ENCODE peak calls at places on chromosomes 7 and 10, in eight cellular contexts. I, S, R, Y, P, H, Q and D are unnamed samples.
A peak's percentile ranks its signal among the peaks of the same experiment; 100 is the strongest.

GRCh38 chr10:79147796-79148451 is 79.2 kb downstream of the ZMIZ1 start:
- DNase-seq in I (no peak), S (no peak), R (no peak), Y (no peak), P (no peak), H (no peak), Q (no peak), D (no peak)

GRCh38 chr10:44990302-44990655 is 10.4 kb upstream of the ZNF22 start:
- DNase-seq in I (no peak), S (no peak), R (no peak), Y (no peak), P (no peak), H (peak; percentile 24), Q (no peak), D (peak; percentile 18)

GRCh38 chr7:7737674-7738073 is 19.3 kb upstream of the RPA3 start:
- DNase-seq in I (no peak), S (no peak), R (no peak), Y (no peak), P (no peak), H (no peak), Q (no peak), D (no peak)

GRCh38 chr10:118522791-118523498 is 72.5 kb downstream of the PRLHR start:
- DNase-seq in I (no peak), S (peak; percentile 79), R (no peak), Y (no peak), P (peak; percentile 60), H (no peak), Q (no peak), D (peak; percentile 53)

GRCh38 chr7:92820191-92820590 is 16.2 kb downstream of the CDK6 start:
- DNase-seq in I (no peak), S (no peak), R (no peak), Y (no peak), P (no peak), H (no peak), Q (no peak), D (no peak)

GRCh38 chr10:72322030-72322279 is 32.8 kb downstream of the DNAJB12 start:
- DNase-seq in I (no peak), S (no peak), R (no peak), Y (no peak), P (no peak), H (no peak), Q (no peak), D (no peak)

GRCh38 chr10:121182219-121182618 is 331.1 kb downstream of the WDR11 start:
- DNase-seq in I (no peak), S (no peak), R (no peak), Y (no peak), P (no peak), H (no peak), Q (no peak), D (no peak)

GRCh38 chr7:143452495-143452894 is 9.2 kb downstream of the TAS2R60 start:
- DNase-seq in I (no peak), S (peak; percentile 65), R (no peak), Y (no peak), P (no peak), H (no peak), Q (no peak), D (peak; percentile 22)

GRCh38 chr7:34128762-34129161 is 223.4 kb downstream of the BMPER start:
- DNase-seq in I (no peak), S (peak; percentile 83), R (no peak), Y (no peak), P (peak; percentile 54), H (no peak), Q (no peak), D (peak; percentile 83)

GRCh38 chr10:32981760-32982159 is 23.7 kb upstream of the ITGB1 start:
- DNase-seq in I (no peak), S (peak; percentile 56), R (peak; percentile 61), Y (peak; percentile 51), P (peak; percentile 70), H (no peak), Q (no peak), D (peak; percentile 95)

GRCh38 chr7:2269468-2270460 is 27.7 kb downstream of the NUDT1 start:
- DNase-seq in I (no peak), S (peak; percentile 46), R (no peak), Y (no peak), P (peak; percentile 26), H (no peak), Q (no peak), D (peak; percentile 19)

GRCh38 chr10:131663411-131663810 is 237.4 kb upstream of the PPP2R2D start:
- DNase-seq in I (no peak), S (no peak), R (no peak), Y (no peak), P (no peak), H (no peak), Q (peak; percentile 37), D (no peak)

DNA sequence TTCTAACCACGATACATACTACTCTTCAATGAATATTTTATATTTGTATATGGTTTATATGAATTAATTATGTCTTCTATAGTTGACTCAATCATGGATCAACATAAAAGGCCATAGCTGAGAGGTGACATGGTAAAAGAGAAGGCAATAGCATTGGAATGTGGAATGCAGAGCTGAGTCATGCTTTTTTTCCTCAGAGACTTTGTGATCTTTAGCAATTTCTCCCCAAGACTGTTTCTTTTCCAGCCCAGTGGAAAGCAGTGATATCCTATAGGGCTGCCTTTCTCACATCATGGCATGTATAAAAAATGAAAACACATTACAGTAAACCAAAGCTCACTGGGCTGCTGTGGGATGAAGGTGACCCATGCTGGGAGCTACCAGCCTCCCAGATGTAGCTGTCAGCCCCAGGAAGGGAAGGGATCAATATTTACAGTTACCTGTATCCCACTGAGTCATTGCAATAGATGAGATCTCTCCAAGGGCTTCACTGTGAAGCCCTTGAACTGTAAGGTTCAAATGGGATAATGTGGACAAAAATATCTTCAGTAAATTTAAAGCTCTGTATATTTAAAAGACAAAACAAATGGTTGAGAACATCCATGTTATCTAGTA is 30.2 kb downstream of the SLC39A12 start:
- DNase-seq in I (no peak), S (peak; percentile 91), R (no peak), Y (no peak), P (peak; percentile 90), H (no peak), Q (no peak), D (peak; percentile 87)
- H3K4me3 ChIP-seq in I (no peak overlapping the region), S (no peak overlapping the region), R (no peak overlapping the region), Y (no peak overlapping the region), P (no peak overlapping the region), H (no peak overlapping the region), Q (no peak overlapping the region), D (no peak overlapping the region)

DNA sequence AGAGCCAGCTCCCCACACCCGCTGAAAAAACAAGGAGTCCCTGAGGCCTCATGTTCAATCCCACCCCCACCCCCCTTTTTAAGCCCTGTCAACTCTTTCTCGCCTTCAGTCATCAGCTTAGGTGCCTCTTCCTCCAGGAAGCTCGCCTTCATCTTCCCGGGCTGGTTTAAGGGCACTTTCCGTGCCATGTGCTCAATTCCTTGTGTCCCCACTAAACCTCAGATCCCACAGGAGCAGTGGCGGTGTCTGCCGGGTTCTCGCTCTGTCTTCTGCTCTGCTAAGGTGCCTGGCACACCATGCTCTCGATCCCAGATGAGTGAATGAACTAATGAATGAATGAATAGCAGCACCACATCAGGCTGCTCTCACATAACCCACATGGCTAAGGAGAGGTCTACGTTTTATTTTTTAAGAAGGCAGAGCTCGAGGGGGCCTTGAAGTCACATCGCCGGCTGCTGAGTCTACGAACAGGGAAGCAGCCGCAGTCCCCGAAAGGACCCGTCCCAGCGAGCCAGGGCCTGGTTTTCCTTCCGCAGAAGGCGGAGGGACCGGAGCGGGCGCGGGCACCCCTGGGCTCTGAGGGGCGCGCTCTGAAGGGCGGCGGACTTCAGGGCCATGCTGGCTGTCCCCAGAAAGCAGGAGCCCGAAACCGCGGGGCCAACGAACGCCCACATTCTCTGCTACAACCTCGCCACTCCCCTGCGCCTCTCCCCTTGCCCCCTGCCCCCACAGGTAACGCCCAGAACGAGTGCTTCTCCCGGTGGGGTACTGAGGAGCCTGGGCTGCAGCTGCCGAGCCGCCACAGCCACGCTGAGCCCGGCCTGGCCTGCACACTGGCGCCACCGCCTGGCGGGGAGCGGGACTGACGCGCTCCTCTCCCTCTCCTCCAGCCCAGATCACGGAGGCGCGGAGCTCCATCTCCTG is 73.4 kb upstream of the KCNMA1 start:
- DNase-seq in I (peak; percentile 82), S (peak; percentile 78), R (peak; percentile 69), Y (peak; percentile 82), P (no peak), H (peak; percentile 65), Q (peak; percentile 94), D (peak; percentile 53)
- H3K4me3 ChIP-seq in I (peak overlapping the region; percentile 50), S (peak overlapping the region; percentile 73), R (no peak overlapping the region), Y (peak overlapping the region; percentile 62), P (peak overlapping the region; percentile 49), H (no peak overlapping the region), Q (peak overlapping the region; percentile 6), D (peak overlapping the region; percentile 57)

DNA sequence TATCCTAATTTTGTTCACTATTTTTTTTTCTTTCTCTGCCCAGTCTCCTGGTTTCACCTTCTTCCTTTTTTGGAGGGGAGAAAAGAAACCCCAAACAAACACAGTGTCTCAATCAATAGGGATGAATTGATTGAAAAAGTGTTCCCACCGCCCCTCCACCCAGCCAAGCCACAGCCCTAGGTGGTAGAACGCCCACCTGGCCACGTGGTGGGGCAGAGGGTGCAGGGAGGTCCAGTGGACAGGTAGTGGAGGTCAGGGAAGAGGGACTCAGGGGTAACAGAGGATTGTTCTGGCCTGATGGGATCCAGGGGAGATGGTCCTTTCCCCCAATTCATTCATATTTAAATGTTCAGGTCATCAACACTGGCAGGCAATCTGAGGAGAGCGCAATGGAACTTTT is 1.8 kb downstream of the INHBA start:
- DNase-seq in I (no peak), S (no peak), R (no peak), Y (no peak), P (no peak), H (no peak), Q (no peak), D (no peak)
- H3K4me3 ChIP-seq in I (peak overlapping the region; percentile 38), S (peak overlapping the region; percentile 77), R (no peak overlapping the region), Y (peak overlapping the region; percentile 55), P (peak overlapping the region; percentile 91), H (no peak overlapping the region), Q (peak overlapping the region; percentile 91), D (peak overlapping the region; percentile 86)

GRCh38 chr10:7408003-7408493 is 2.8 kb downstream of the SFMBT2 start:
- DNase-seq in I (peak; percentile 72), S (peak; percentile 36), R (peak; percentile 75), Y (peak; percentile 68), P (peak; percentile 36), H (peak; percentile 39), Q (peak; percentile 83), D (no peak)

GRCh38 chr10:7407368-7408002 is 3.3 kb downstream of the SFMBT2 start:
- DNase-seq in I (no peak), S (peak; percentile 13), R (no peak), Y (no peak), P (no peak), H (no peak), Q (no peak), D (no peak)

GRCh38 chr10:7405637-7406036 is 5.2 kb downstream of the SFMBT2 start:
- DNase-seq in I (no peak), S (peak; percentile 4), R (no peak), Y (no peak), P (no peak), H (no peak), Q (no peak), D (no peak)

GRCh38 chr10:7408494-7409044 is 2.3 kb downstream of the SFMBT2 start:
- DNase-seq in I (peak; percentile 71), S (peak; percentile 56), R (peak; percentile 66), Y (peak; percentile 71), P (no peak), H (peak; percentile 39), Q (peak; percentile 86), D (no peak)

GRCh38 chr10:7406712-7407333 is 4.0 kb downstream of the SFMBT2 start:
- DNase-seq in I (no peak), S (no peak), R (no peak), Y (peak; percentile 55), P (no peak), H (no peak), Q (no peak), D (no peak)
- H3K4me3 ChIP-seq in I (peak overlapping the region; percentile 74), S (no peak overlapping the region), R (no peak overlapping the region), Y (peak overlapping the region; percentile 86), P (no peak overlapping the region), H (no peak overlapping the region), Q (no peak overlapping the region), D (no peak overlapping the region)